ENCODE peak calls at places on chromosome 3, in eight cellular contexts. C, I, B, A, R, D, J and N are unnamed samples.

GRCh38 chr3:179451335-179452165 is at the start of gene GNB4:
- DNase-seq in C (peak; percentile 31), I (peak; percentile 85), B (peak; percentile 50), A (peak; percentile 74), R (peak; percentile 91), D (peak; percentile 78), J (peak; percentile 32), N (peak; percentile 46)

GRCh38 chr3:24522155-24522579 is 27.5 kb upstream of the THRB start:
- DNase-seq in C (no peak), I (peak; percentile 37), B (no peak), A (peak; percentile 9), R (no peak), D (no peak), J (no peak), N (no peak)

GRCh38 chr3:197541756-197542539 is 13.8 kb downstream of the BDH1 start:
- DNase-seq in C (peak; percentile 36), I (peak; percentile 59), B (no peak), A (no peak), R (peak; percentile 88), D (no peak), J (no peak), N (no peak)

GRCh38 chr3:194633349-194634004 is at the start of gene TMEM44:
- DNase-seq in C (no peak), I (peak; percentile 86), B (peak; percentile 83), A (peak; percentile 77), R (peak; percentile 90), D (peak; percentile 78), J (peak; percentile 23), N (peak; percentile 60)

GRCh38 chr3:4780545-4780957 is 198.7 kb upstream of the BHLHE40 start:
- DNase-seq in C (no peak), I (no peak), B (no peak), A (no peak), R (no peak), D (no peak), J (no peak), N (no peak)

GRCh38 chr3:172546105-172546504 is 22.9 kb upstream of the TNFSF10 start:
- DNase-seq in C (no peak), I (no peak), B (no peak), A (no peak), R (no peak), D (peak; percentile 94), J (no peak), N (no peak)

GRCh38 chr3:167031364-167032049 is 348.6 kb downstream of the ZBBX start:
- DNase-seq in C (no peak), I (no peak), B (no peak), A (no peak), R (no peak), D (no peak), J (no peak), N (no peak)

GRCh38 chr3:88863196-88863595 is 244.2 kb upstream of the EPHA3 start:
- DNase-seq in C (no peak), I (no peak), B (no peak), A (no peak), R (no peak), D (no peak), J (no peak), N (no peak)

GRCh38 chr3:69296995-69297394 is 88.9 kb downstream of the FRMD4B start:
- DNase-seq in C (no peak), I (no peak), B (no peak), A (no peak), R (no peak), D (no peak), J (no peak), N (no peak)

GRCh38 chr3:189626286-189626685 is 4.9 kb upstream of the TP63 start:
- DNase-seq in C (no peak), I (no peak), B (no peak), A (no peak), R (no peak), D (no peak), J (no peak), N (no peak)

GRCh38 chr3:46987485-46988401 is 8.3 kb downstream of the NBEAL2 start:
- DNase-seq in C (no peak), I (no peak), B (no peak), A (no peak), R (peak; percentile 25), D (peak; percentile 17), J (no peak), N (no peak)

GRCh38 chr3:125349055-125349454 is 26.1 kb downstream of the ZNF148 start:
- DNase-seq in C (no peak), I (no peak), B (no peak), A (no peak), R (no peak), D (no peak), J (no peak), N (no peak)

GRCh38 chr3:71784201-71784913 is 591 bp downstream of the PROK2 start:
- DNase-seq in C (no peak), I (no peak), B (no peak), A (no peak), R (no peak), D (no peak), J (no peak), N (no peak)

GRCh38 chr3:197792019-197792647 is 1.1 kb downstream of the LRCH3 start:
- DNase-seq in C (no peak), I (no peak), B (no peak), A (no peak), R (peak; percentile 20), D (no peak), J (no peak), N (no peak)

GRCh38 chr3:48662753-48663488 is at the start of gene CELSR3:
- DNase-seq in C (peak; percentile 84), I (peak; percentile 72), B (peak; percentile 70), A (peak; percentile 69), R (peak; percentile 95), D (peak; percentile 87), J (peak; percentile 55), N (peak; percentile 41)

GRCh38 chr3:29240248-29240647 is 40.6 kb upstream of the RBMS3 start:
- DNase-seq in C (no peak), I (no peak), B (no peak), A (no peak), R (peak; percentile 77), D (peak; percentile 34), J (peak; percentile 29), N (no peak)

GRCh38 chr3:42839616-42840015 is 30.4 kb downstream of the ACKR2 start:
- DNase-seq in C (no peak), I (no peak), B (no peak), A (peak; percentile 78), R (peak; percentile 75), D (peak; percentile 60), J (no peak), N (peak; percentile 3)

GRCh38 chr3:10753964-10754363 is 62.1 kb upstream of the SLC6A11 start:
- DNase-seq in C (no peak), I (no peak), B (no peak), A (peak; percentile 66), R (peak; percentile 46), D (peak; percentile 49), J (no peak), N (no peak)

GRCh38 chr3:47247131-47248064 is 35.2 kb downstream of the KIF9 start:
- DNase-seq in C (no peak), I (no peak), B (no peak), A (no peak), R (no peak), D (no peak), J (no peak), N (no peak)

GRCh38 chr3:120425877-120426276 is 24.9 kb downstream of the FSTL1 start:
- DNase-seq in C (no peak), I (no peak), B (no peak), A (no peak), R (peak; percentile 96), D (no peak), J (no peak), N (no peak)

GRCh38 chr3:4736284-4736861 is 242.9 kb upstream of the BHLHE40 start:
- DNase-seq in C (no peak), I (no peak), B (no peak), A (no peak), R (peak; percentile 63), D (peak; percentile 93), J (no peak), N (no peak)

GRCh38 chr3:13740795-13741194 is 139.1 kb downstream of the WNT7A start:
- DNase-seq in C (no peak), I (no peak), B (no peak), A (no peak), R (no peak), D (no peak), J (no peak), N (no peak)

GRCh38 chr3:16723994-16724393 is 118.8 kb upstream of the DAZL start:
- DNase-seq in C (no peak), I (no peak), B (no peak), A (peak; percentile 37), R (peak; percentile 47), D (peak; percentile 30), J (no peak), N (no peak)